ENCODE peak calls at places on chromosomes 4 and X, in five cellular contexts. R is fibroblast of lung, U is H9, N is PC-3, S is astrocyte. L is an unnamed sample. For H3K79me2, the result is how much of the 10 kb centered on the place peaks cover.

GRCh38 chrX:110745288-110745687 is 50.3 kb downstream of the CHRDL1 start:
- DNase-seq in S (no peak), R (no peak), N (no peak), U (no peak), L (no peak)

GRCh38 chr4:53617101-53617680 is 25.9 kb upstream of the LNX1 start:
- DNase-seq in R (no peak), U (no peak), S (no peak), N (no peak), L (no peak)

GRCh38 chr4:134132086-134132783 is 69.4 kb downstream of the PABPC4L start:
- DNase-seq in N (peak), R (no peak), U (no peak), S (no peak), L (no peak)

GRCh38 chr4:57504139-57504538 is 394.0 kb upstream of the IGFBP7 start:
- DNase-seq in N (no peak), R (no peak), U (no peak), S (no peak), L (no peak)

GRCh38 chr4:85938902-85939301 is 421.0 kb downstream of the MAPK10 start:
- DNase-seq in S (no peak), U (no peak), R (no peak), N (no peak), L (no peak)

GRCh38 chr4:186039697-186040096 is 29.3 kb upstream of the TLR3 start:
- DNase-seq in R (no peak), U (no peak), S (no peak), N (peak), L (no peak)

GRCh38 chr4:858136-858535 is 32.2 kb upstream of the CPLX1 start:
- DNase-seq in R (no peak), S (no peak), N (no peak), U (no peak), L (no peak)

GRCh38 chr4:8478801-8479744 is 38.5 kb downstream of the TRMT44 start:
- DNase-seq in N (no peak), U (no peak), R (peak), S (no peak), L (no peak)

GRCh38 chrX:150202641-150203248 is 160.4 kb upstream of the MAMLD1 start:
- DNase-seq in R (peak), U (no peak), S (no peak), N (no peak), L (no peak)

GRCh38 chr4:158811704-158812103 is 42.9 kb downstream of the FNIP2 start:
- DNase-seq in N (peak), S (no peak), R (no peak), U (no peak), L (no peak)

GRCh38 chrX:129719268-129719667 is 19.5 kb upstream of the XPNPEP2 start:
- DNase-seq in N (peak), S (no peak), R (no peak), U (no peak), L (no peak)

GRCh38 chr4:173509031-173510001 is 20.7 kb downstream of the HAND2 start:
- DNase-seq in S (peak), U (no peak), N (no peak), R (peak), L (no peak)

GRCh38 chr4:151324449-151325319 is 721 bp downstream of the SH3D19 start:
- DNase-seq in U (peak), S (peak), N (peak), R (peak), L (no peak)

GRCh38 chr4:151321586-151321985 is 3.8 kb downstream of the SH3D19 start:
- DNase-seq in S (no peak), R (no peak), N (no peak), U (no peak), L (no peak)

GRCh38 chr4:151324124-151324448 is 1.3 kb downstream of the SH3D19 start:
- DNase-seq in R (no peak), N (no peak), S (no peak), U (no peak), L (no peak)

GRCh38 chr4:151325320-151326246 is at the start of gene SH3D19:
- DNase-seq in U (peak), R (peak), S (peak), N (peak), L (peak)

DNA sequence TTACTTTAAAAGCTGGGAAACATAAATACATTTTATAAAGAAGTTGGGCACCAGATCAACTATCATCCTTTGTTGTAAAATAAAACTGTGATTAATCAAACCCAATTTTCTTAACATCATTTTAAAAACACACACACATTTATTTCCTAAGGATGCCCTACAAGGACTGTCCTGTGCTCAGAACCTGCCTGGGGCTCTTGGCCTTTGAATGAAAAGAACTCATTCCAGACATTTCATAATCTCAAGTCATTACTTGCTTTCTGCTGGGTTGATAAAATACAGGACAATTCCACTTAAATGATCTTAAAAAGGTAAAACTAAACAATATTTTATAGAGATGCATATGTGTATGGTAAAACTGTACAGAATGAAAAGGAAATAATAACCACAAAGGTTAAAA is 2.8 kb downstream of the SH3D19 start:
- DNase-seq in S (peak), U (no peak), R (no peak), N (no peak), L (no peak)
- H3K4me2 ChIP-seq in S (no peak), U (no peak), R (no peak), N (peak), L (peak)

GRCh38 chrX:68830486-68831404 is 1.9 kb downstream of the EFNB1 start:
- DNase-seq in S (no peak), N (peak), R (no peak), U (peak), L (no peak)
- H3K79me2 ChIP-seq in S (half or more), N (half or more), R (under half), U (under half), L (half or more)

GRCh38 chrX:13080128-13080795 is 35.8 kb upstream of the FAM9C start:
- DNase-seq in U (no peak), S (no peak), R (no peak), N (no peak), L (no peak)

GRCh38 chrX:13084611-13085010 is 40.2 kb upstream of the FAM9C start:
- DNase-seq in R (no peak), S (no peak), U (no peak), N (no peak), L (no peak)

GRCh38 chrX:13085533-13085932 is 41.1 kb upstream of the FAM9C start:
- DNase-seq in R (no peak), S (no peak), U (no peak), N (no peak), L (no peak)

GRCh38 chrX:13081385-13082285 is 37.2 kb upstream of the FAM9C start:
- DNase-seq in S (no peak), N (no peak), U (no peak), R (peak), L (no peak)

DNA sequence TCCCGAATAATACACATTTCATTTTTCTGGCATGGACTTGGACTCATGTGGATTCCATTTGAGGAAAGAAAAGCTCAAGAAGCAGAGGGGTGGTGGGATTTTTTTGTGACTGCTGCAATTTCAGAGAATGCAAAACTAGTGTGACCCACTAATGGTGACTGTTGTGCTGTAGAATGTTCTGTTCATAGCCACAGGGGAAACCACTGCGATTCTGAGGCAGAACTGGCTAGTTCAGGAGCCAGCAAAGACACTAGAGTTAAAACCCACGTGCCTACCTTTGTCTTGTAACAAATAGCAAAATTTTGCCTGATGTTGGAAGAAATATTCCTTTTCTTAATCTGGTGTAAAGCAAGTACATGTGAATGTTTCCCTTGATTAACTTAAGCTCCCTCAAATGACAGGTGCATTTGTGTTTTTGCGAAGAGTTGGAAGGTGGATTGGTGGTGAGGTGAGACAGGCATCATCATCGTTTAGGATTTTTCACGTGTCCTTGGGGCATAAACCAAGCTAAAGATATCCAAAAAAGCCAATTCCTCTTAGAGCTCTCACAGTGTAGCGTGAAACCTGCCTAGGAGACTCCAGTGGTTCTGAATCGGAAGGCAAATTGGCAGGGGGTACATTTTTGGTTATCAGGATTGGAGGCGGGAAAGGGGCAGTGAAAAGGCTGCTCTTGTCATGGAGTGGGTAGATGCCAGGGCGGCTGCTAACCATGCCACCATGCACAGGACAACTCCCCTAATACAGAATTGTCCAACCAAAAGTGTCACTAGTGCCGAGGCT is 38.1 kb upstream of the FAM9C start:
- DNase-seq in N (no peak), S (no peak), U (no peak), R (no peak), L (no peak)
- H3K4me2 ChIP-seq in N (no peak), S (no peak), U (no peak), R (no peak), L (no peak)

GRCh38 chrX:123971963-123972362 is 10.5 kb downstream of the STAG2 start:
- DNase-seq in N (no peak), R (peak), S (no peak), U (no peak), L (no peak)
- H3K79me2 ChIP-seq in N (half or more), R (half or more), S (half or more), U (under half), L (half or more)

GRCh38 chr4:113958766-113959540 is 20.5 kb downstream of the ARSJ start:
- DNase-seq in N (peak), R (peak), S (peak), U (no peak), L (peak)
- H3K4me2 ChIP-seq in N (peak), R (peak), S (peak), U (no peak), L (peak)

GRCh38 chr4:56406151-56406550 is 18.9 kb upstream of the AASDH start:
- DNase-seq in N (no peak), R (no peak), U (no peak), S (no peak), L (no peak)
- H3K79me2 ChIP-seq in N (under half), R (under half), U (under half), S (under half), L (under half)